ENCODE peak calls at places on chromosomes 7 and 10, in five cellular contexts. M is NCI-H1048, W is NCI-H1694 treated with DMSO at 0.1 percent for 48 hours, T is NCI-H1105, Y is suprapubic skin. C is an unnamed sample.

GRCh38 chr10:329361-330099 is 194.3 kb downstream of the ZMYND11 start:
- DNase-seq in M (no peak), W (peak; percentile 23), T (no peak), Y (peak; percentile 92), C (peak; percentile 94)

GRCh38 chr7:140680886-140681285 is 8.1 kb downstream of the ADCK2 start:
- DNase-seq in M (no peak), W (no peak), T (no peak), Y (peak; percentile 55), C (no peak)

GRCh38 chr7:16940777-16941176 is 59.0 kb upstream of the AGR3 start:
- DNase-seq in M (no peak), W (no peak), T (no peak), Y (no peak), C (no peak)

GRCh38 chr10:73865459-73866442 is 8.6 kb downstream of the CAMK2G start:
- DNase-seq in M (no peak), W (no peak), T (no peak), Y (no peak), C (no peak)

GRCh38 chr10:3199488-3199887 is 26.9 kb upstream of the PITRM1 start:
- DNase-seq in M (no peak), W (no peak), T (no peak), Y (no peak), C (no peak)

GRCh38 chr7:133941496-133941895 is 185.6 kb upstream of the LRGUK start:
- DNase-seq in M (no peak), W (no peak), T (no peak), Y (no peak), C (no peak)

GRCh38 chr10:11344550-11344949 is 266.9 kb downstream of the USP6NL start:
- DNase-seq in M (no peak), W (no peak), T (no peak), Y (no peak), C (no peak)

GRCh38 chr10:71968553-71969474 is 4.6 kb downstream of the CHST3 start:
- DNase-seq in M (no peak), W (no peak), T (no peak), Y (no peak), C (no peak)

GRCh38 chr10:112899396-112900065 is 50.5 kb upstream of the TCF7L2 start:
- DNase-seq in M (no peak), W (no peak), T (no peak), Y (no peak), C (no peak)

GRCh38 chr10:86711237-86711956 is 43.1 kb downstream of the LDB3 start:
- DNase-seq in M (peak; percentile 29), W (peak; percentile 62), T (peak; percentile 72), Y (no peak), C (peak; percentile 96)

GRCh38 chr7:18508441-18509427 is 13.2 kb downstream of the HDAC9 start:
- DNase-seq in M (peak; percentile 66), W (no peak), T (no peak), Y (no peak), C (no peak)

GRCh38 chr10:131898061-131898460 is 2.7 kb upstream of the PPP2R2D start:
- DNase-seq in M (no peak), W (no peak), T (no peak), Y (no peak), C (no peak)

GRCh38 chr7:41702635-41703371 is at the start of gene INHBA:
- DNase-seq in M (no peak), W (no peak), T (no peak), Y (no peak), C (no peak)

GRCh38 chr10:17009228-17009700 is 120.3 kb downstream of the CUBN start:
- DNase-seq in M (no peak), W (no peak), T (no peak), Y (no peak), C (no peak)

GRCh38 chr10:101718681-101719275 is 23.8 kb upstream of the FBXW4 start:
- DNase-seq in M (no peak), W (no peak), T (no peak), Y (no peak), C (no peak)

GRCh38 chr10:132690821-132691610 is 94.9 kb downstream of the NKX6-2 start:
- DNase-seq in M (no peak), W (no peak), T (no peak), Y (peak; percentile 62), C (peak; percentile 72)

C was measured in posterior vena cava.